ENCODE peak calls at places on chromosomes 16 and 17, in four cellular contexts. R, Z, D and E are unnamed samples.

GRCh38 chr17:43403846-43404245 is 5.1 kb downstream of the ARL4D start:
- DNase-seq in R (no peak), Z (no peak), D (no peak), E (no peak)

GRCh38 chr16:51431517-51432241 is 280.6 kb upstream of the SALL1 start:
- DNase-seq in Z (no peak), D (peak), R (no peak), E (no peak)

GRCh38 chr17:80663783-80664206 is 119.2 kb downstream of the RPTOR start:
- DNase-seq in D (peak), R (no peak), Z (no peak), E (no peak)

GRCh38 chr16:48611329-48612137 is 1.6 kb upstream of the N4BP1 start:
- DNase-seq in Z (no peak), D (peak), R (peak), E (no peak)

GRCh38 chr16:6021544-6021943 is 923.9 kb upstream of the EEF2KMT start:
- DNase-seq in D (no peak), R (no peak), Z (no peak), E (no peak)

GRCh38 chr16:89297156-89297869 is 79.8 kb downstream of the ZNF778 start:
- DNase-seq in D (no peak), Z (no peak), R (no peak), E (no peak)

GRCh38 chr16:25079637-25080375 is 31.7 kb upstream of the LCMT1 start:
- DNase-seq in Z (no peak), D (no peak), R (no peak), E (no peak)

GRCh38 chr16:88487920-88488842 is 35.1 kb downstream of the ZFPM1 start:
- DNase-seq in R (no peak), Z (no peak), D (no peak), E (no peak)

GRCh38 chr17:72358465-72358864 is 237.6 kb downstream of the SOX9 start:
- DNase-seq in R (no peak), D (no peak), Z (no peak), E (no peak)

GRCh38 chr17:7838291-7839075 is 4.5 kb downstream of the KDM6B start:
- DNase-seq in D (peak), Z (peak), R (no peak), E (peak)

GRCh38 chr17:2635241-2635640 is 41.8 kb downstream of the PAFAH1B1 start:
- DNase-seq in Z (no peak), D (no peak), R (no peak), E (no peak)

GRCh38 chr17:7932483-7932891 is 481 bp downstream of the CNTROB start:
- DNase-seq in D (peak), R (no peak), Z (peak), E (no peak)

GRCh38 chr17:45948498-45948880 is 50.6 kb upstream of the STH start:
- DNase-seq in Z (no peak), D (no peak), R (no peak), E (no peak)